ENCODE peak calls at places on chromosomes 5 and 9, in seven cellular contexts. O is ELR; K is OCI-LY7; S is GOT3; Y is activated T-cell treated with anti-CD3 and anti-CD28 coated beads, Interleukin-2, amount 50 U/mL, for 24 hours; V is T-helper 2 cell; I is posterior cingulate gyrus. Z is an unnamed sample.

GRCh38 chr5:178473858-178474257 is 116.3 kb downstream of the COL23A1 start:
- DNase-seq in O (no peak), K (no peak), S (no peak), Y (no peak), V (no peak), I (no peak), Z (no peak)

GRCh38 chr5:152063004-152063403 is 138.4 kb upstream of the GLRA1 start:
- DNase-seq in O (no peak), K (no peak), S (no peak), Y (no peak), V (no peak), I (no peak), Z (no peak)

GRCh38 chr5:137155621-137156020 is 343.5 kb downstream of the SPOCK1 start:
- DNase-seq in O (no peak), K (no peak), S (no peak), Y (no peak), V (no peak), I (no peak), Z (no peak)

GRCh38 chr5:160165137-160166068 is 46.2 kb upstream of the PWWP2A start:
- DNase-seq in O (peak; percentile 99), K (no peak), S (peak; percentile 90), Y (no peak), V (no peak), I (peak; percentile 86), Z (peak; percentile 89)

GRCh38 chr5:123882946-123883345 is 371.0 kb downstream of the CSNK1G3 start:
- DNase-seq in O (no peak), K (no peak), S (no peak), Y (no peak), V (no peak), I (no peak), Z (no peak)

GRCh38 chr9:76396144-76396543 is 1.9 kb upstream of the RFK start:
- DNase-seq in O (no peak), K (no peak), S (no peak), Y (no peak), V (no peak), I (no peak), Z (no peak)

GRCh38 chr9:14812806-14813205 is 90.3 kb upstream of the CER1 start:
- DNase-seq in O (no peak), K (no peak), S (no peak), Y (no peak), V (no peak), I (no peak), Z (no peak)

GRCh38 chr5:96067902-96068614 is 106.4 kb upstream of the ELL2 start:
- DNase-seq in O (peak; percentile 97), K (no peak), S (no peak), Y (no peak), V (peak; percentile 11), I (no peak), Z (no peak)

GRCh38 chr9:113619156-113619861 is 155.8 kb downstream of the RGS3 start:
- DNase-seq in O (no peak), K (no peak), S (no peak), Y (peak; percentile 12), V (no peak), I (no peak), Z (no peak)

Z was measured in hippocampal formation.